ENCODE peak calls at places on chromosome 12, in six cellular contexts. J is adipocyte, M is lower lobe of right lung, S is lung, B is tibial nerve, W is right atrium auricular region. D is an unnamed sample. For H3K36me3, the result is how much of the 10 kb centered on the place peaks cover.

GRCh38 chr12:42666671-42667243 is 77.2 kb upstream of the PRICKLE1 start:
- DNase-seq in J (no peak), M (no peak), S (no peak), B (no peak), W (no peak), D (no peak)

GRCh38 chr12:102542816-102543448 is 62.6 kb upstream of the IGF1 start:
- DNase-seq in J (no peak), M (no peak), S (no peak), B (no peak), W (no peak), D (no peak)

GRCh38 chr12:116492703-116493324 is 66.4 kb upstream of the MAP1LC3B2 start:
- DNase-seq in J (peak), M (no peak), S (no peak), B (no peak), W (no peak), D (no peak)

GRCh38 chr12:59040651-59041050 is 120.3 kb upstream of the LRIG3 start:
- DNase-seq in J (peak), M (no peak), S (no peak), B (no peak), W (no peak), D (no peak)

GRCh38 chr12:111180830-111181726 is 187.8 kb downstream of the PHETA1 start:
- DNase-seq in J (peak), M (peak), S (peak), B (peak), W (peak), D (peak)

GRCh38 chr12:120677765-120678473 is 9.0 kb upstream of the MLEC start:
- DNase-seq in J (no peak), M (no peak), S (no peak), B (no peak), W (no peak), D (no peak)

GRCh38 chr12:116055895-116056607 is 221.4 kb downstream of the MED13L start:
- DNase-seq in J (no peak), M (no peak), S (no peak), B (no peak), W (no peak), D (no peak)

GRCh38 chr12:111367661-111368221 is 1.2 kb downstream of the PHETA1 start:
- DNase-seq in J (no peak), M (no peak), S (no peak), B (no peak), W (no peak), D (peak)

GRCh38 chr12:102539651-102540553 is 59.5 kb upstream of the IGF1 start:
- DNase-seq in J (peak), M (no peak), S (no peak), B (no peak), W (no peak), D (no peak)

GRCh38 chr12:70774055-70774454 is 136.8 kb upstream of the PTPRB start:
- DNase-seq in J (peak), M (no peak), S (no peak), B (no peak), W (no peak), D (no peak)

GRCh38 chr12:105942316-105942715 is 196.4 kb downstream of the NUAK1 start:
- DNase-seq in J (no peak), M (no peak), S (no peak), B (no peak), W (no peak), D (no peak)

GRCh38 chr12:132873724-132874123 is 13.7 kb downstream of the CHFR start:
- DNase-seq in J (no peak), M (no peak), S (no peak), B (no peak), W (no peak), D (no peak)
- H3K36me3 ChIP-seq in J (half or more), M (half or more), S (under half), B (half or more), W (half or more), D (under half)

GRCh38 chr12:48151103-48151771 is 6.1 kb downstream of the ASB8 start:
- DNase-seq in J (no peak), M (no peak), S (no peak), B (no peak), W (no peak), D (no peak)
- H3K36me3 ChIP-seq in J (half or more), M (half or more), S (under half), B (half or more), W (half or more), D (half or more)

DNA sequence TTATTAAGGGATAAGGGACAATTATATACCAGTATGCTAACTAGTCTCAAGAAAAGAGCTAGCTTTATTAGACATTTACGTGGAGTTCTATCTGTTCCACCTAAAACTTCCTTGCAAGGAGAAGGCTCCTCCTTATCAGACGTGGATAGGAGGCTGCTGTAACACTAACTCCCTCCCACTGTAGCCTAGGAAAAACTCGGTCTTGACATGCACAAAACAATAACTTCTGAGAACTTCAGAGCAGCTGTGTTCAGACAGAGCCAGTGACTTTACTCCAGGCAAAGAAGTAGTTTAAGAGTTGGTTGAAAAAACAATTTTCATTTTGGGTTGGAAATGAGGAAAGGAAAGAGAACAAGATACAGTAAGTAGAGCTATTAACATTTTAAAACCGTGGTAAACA is 2.7 kb downstream of the ATF7 start:
- DNase-seq in J (peak), M (no peak), S (no peak), B (peak), W (no peak), D (no peak)
- H3K36me3 ChIP-seq in J (under half), M (under half), S (under half), B (under half), W (under half), D (under half)

GRCh38 chr12:132674561-132674960 is 12.6 kb downstream of the POLE start:
- DNase-seq in J (no peak), M (no peak), S (no peak), B (no peak), W (no peak), D (no peak)

GRCh38 chr12:132673288-132674179 is 13.6 kb downstream of the POLE start:
- DNase-seq in J (no peak), M (no peak), S (no peak), B (no peak), W (no peak), D (peak)

GRCh38 chr12:132675753-132676152 is 11.4 kb downstream of the POLE start:
- DNase-seq in J (no peak), M (no peak), S (no peak), B (no peak), W (no peak), D (no peak)

GRCh38 chr12:132672116-132672515 is 15.0 kb downstream of the POLE start:
- DNase-seq in J (no peak), M (no peak), S (no peak), B (no peak), W (no peak), D (no peak)

DNA sequence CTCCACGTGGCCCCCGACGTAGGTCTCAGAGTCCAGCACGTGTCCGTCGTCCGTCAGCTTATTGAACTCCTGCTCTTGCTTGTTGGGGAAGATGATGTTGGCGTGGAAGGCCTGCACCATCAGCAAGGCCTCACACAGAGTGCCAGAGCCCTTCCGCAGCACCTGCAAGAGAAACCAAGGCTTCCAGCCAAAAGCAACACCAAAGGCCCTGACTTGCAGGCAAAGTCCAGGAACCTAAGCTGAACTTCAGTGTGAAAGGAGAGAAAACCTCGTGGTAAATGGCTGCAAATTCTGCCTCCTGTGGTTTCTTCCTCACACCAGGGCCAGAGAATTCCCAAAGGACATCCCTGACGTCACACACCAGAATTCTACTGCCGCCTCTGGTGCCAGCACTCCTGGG is 14.5 kb downstream of the POLE start:
- DNase-seq in J (no peak), M (no peak), S (no peak), B (no peak), W (no peak), D (peak)
- H3K36me3 ChIP-seq in J (half or more), M (half or more), S (under half), B (half or more), W (under half), D (under half)

DNA sequence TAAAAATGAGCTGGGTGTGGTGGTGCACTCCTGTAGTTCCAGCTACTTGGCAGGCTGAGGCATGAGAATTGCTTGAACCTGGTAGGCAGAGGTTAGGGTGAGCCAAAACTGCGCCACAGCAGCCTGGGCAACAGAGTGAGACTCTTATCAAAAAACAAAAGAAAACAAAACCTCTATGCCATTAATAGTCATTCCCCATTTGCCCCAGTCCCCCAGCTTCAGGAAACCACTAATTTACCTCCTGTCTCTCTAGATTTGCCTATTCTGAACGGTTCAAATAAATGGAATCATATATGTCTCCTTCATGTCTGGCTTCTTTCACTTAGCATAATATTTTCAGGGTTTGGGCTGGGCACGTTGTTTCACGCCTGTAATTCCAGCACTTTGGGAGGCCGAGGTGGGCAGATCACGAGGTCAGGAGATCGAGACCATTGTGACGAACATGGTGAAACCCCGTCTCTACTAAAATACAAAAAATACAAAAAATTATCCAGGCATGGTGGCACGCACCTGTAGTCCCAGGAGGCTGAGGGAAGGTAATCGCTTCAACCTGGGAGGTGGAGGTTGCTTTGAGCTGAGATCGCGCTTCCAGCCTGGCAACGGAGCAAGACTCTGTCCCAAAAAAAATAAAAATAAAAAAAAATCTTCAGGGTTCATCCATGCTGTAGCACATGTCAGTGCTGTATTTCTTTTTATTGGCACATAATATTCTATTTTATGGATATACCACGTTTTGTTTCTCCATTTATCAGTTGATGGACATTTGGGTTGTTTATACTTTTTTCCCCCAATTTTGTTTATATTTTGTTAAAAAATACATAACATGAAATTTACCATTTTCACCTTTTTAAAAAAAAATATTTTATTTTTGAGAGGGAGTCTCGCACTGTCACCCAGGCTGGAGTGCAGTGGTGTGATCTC is 31.9 kb downstream of the KNTC1 start:
- DNase-seq in J (no peak), M (no peak), S (no peak), B (no peak), W (no peak), D (no peak)
- H3K36me3 ChIP-seq in J (under half), M (under half), S (under half), B (half or more), W (under half), D (under half)